ENCODE peak calls at places on chromosomes 2 and 18, in five cellular contexts. F is GM12878, K is HEK293T, X is HepG2, O is NT2/D1. C is an unnamed sample.

GRCh38 chr2:177172034-177172880 is 40.3 kb upstream of the HNRNPA3 start:
- DNase-seq in O (no peak), K (no peak), F (no peak), X (peak; percentile 73), C (no peak)

GRCh38 chr2:191441761-191442160 is 196.6 kb downstream of the MYO1B start:
- DNase-seq in X (no peak), K (no peak), F (no peak), O (no peak), C (no peak)

GRCh38 chr18:45662468-45662867 is 47.2 kb downstream of the SLC14A2 start:
- DNase-seq in K (no peak), O (no peak), X (no peak), F (no peak), C (no peak)

GRCh38 chr18:46156838-46157237 is 52.7 kb downstream of the HAUS1 start:
- DNase-seq in O (no peak), F (no peak), X (no peak), K (no peak), C (no peak)

GRCh38 chr2:189982087-189982486 is 80.4 kb downstream of the MSTN start:
- DNase-seq in F (no peak), O (no peak), X (no peak), K (no peak), C (no peak)

GRCh38 chr18:54267688-54268087 is 1.6 kb upstream of the POLI start:
- DNase-seq in X (no peak), K (no peak), O (no peak), F (no peak), C (no peak)

GRCh38 chr2:169285528-169285927 is 76.8 kb downstream of the LRP2 start:
- DNase-seq in X (no peak), F (no peak), O (no peak), K (no peak), C (no peak)

GRCh38 chr18:63439334-63439733 is 17.1 kb upstream of the VPS4B start:
- DNase-seq in X (peak; percentile 33), O (peak; percentile 70), F (no peak), K (peak; percentile 52), C (peak; percentile 61)

GRCh38 chr2:20962939-20963543 is 80.8 kb downstream of the APOB start:
- DNase-seq in O (peak; percentile 66), F (no peak), K (peak; percentile 64), X (peak; percentile 59), C (peak; percentile 27)

GRCh38 chr2:201257381-201257940 is 2.9 kb upstream of the CASP8 start:
- DNase-seq in K (no peak), X (no peak), O (no peak), F (no peak), C (peak; percentile 43)

GRCh38 chr2:36438454-36438977 is 82.9 kb downstream of the CRIM1 start:
- DNase-seq in F (no peak), O (no peak), X (no peak), K (no peak), C (no peak)

GRCh38 chr18:58796205-58796604 is 68.5 kb upstream of the ZNF532 start:
- DNase-seq in O (no peak), F (no peak), K (no peak), X (no peak), C (no peak)

GRCh38 chr18:54223568-54224241 is 764 bp downstream of the MBD2 start:
- DNase-seq in X (no peak), O (no peak), K (peak; percentile 9), F (no peak), C (peak; percentile 53)

GRCh38 chr2:237449193-237449797 is 35.3 kb upstream of the COL6A3 start:
- DNase-seq in F (no peak), O (no peak), X (no peak), K (no peak), C (no peak)

GRCh38 chr2:6667326-6667725 is 198.4 kb downstream of the CMPK2 start:
- DNase-seq in K (no peak), O (no peak), F (no peak), X (no peak), C (no peak)

GRCh38 chr2:186589733-186590537 is at the start of gene ITGAV:
- DNase-seq in O (peak; percentile 87), K (peak; percentile 83), F (peak; percentile 57), X (peak; percentile 93), C (peak; percentile 79)

GRCh38 chr2:38146917-38147307 is 71.0 kb upstream of the CYP1B1 start:
- DNase-seq in O (peak; percentile 75), F (peak; percentile 78), K (peak; percentile 33), X (peak; percentile 25), C (no peak)

GRCh38 chr2:231614559-231615057 is 21.9 kb downstream of the TEX44 start:
- DNase-seq in F (no peak), O (no peak), K (no peak), X (no peak), C (no peak)

GRCh38 chr2:85579266-85579935 is 2.0 kb downstream of the VAMP8 start:
- DNase-seq in O (no peak), X (no peak), K (no peak), F (no peak), C (no peak)
- TF ChIP-seq SUZ12 in O (no peak), X (no peak), K (no peak), F (no peak), C (no peak)

DNA sequence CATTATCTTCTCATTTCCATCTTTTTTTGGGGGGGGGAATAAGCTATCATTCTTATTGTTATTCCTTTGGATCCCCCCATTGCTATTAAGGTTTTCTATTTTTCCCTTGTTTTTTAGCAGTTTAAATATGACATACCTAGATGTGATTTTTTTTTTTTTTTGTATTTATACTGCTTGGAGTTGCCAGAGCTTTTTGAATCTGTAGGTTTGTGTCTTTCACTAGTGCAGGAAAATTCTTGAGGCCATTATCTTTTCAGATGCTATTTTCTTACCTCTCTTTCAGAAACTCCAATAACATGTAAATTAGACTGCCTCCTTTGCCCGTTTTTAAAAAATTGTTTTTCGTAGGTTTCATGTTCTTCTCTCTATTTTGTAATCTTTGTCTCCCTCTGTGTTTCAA is 88.6 kb downstream of the WDR7 start:
- DNase-seq in F (no peak), K (no peak), X (no peak), O (no peak), C (no peak)
- TF ChIP-seq SUZ12 in F (no peak), K (no peak), X (no peak), O (no peak), C (no peak)

GRCh38 chr18:48993586-48993985 is 42.8 kb upstream of the SMAD7 start:
- DNase-seq in X (no peak), O (no peak), F (no peak), K (no peak), C (no peak)

GRCh38 chr18:48992133-48992532 is 41.4 kb upstream of the SMAD7 start:
- DNase-seq in X (no peak), K (no peak), F (no peak), O (no peak), C (no peak)

GRCh38 chr18:48994044-48994651 is 43.4 kb upstream of the SMAD7 start:
- DNase-seq in O (no peak), F (no peak), X (peak; percentile 48), K (no peak), C (no peak)

GRCh38 chr18:48991299-48992055 is 40.7 kb upstream of the SMAD7 start:
- DNase-seq in X (no peak), K (no peak), O (no peak), F (no peak), C (no peak)

DNA sequence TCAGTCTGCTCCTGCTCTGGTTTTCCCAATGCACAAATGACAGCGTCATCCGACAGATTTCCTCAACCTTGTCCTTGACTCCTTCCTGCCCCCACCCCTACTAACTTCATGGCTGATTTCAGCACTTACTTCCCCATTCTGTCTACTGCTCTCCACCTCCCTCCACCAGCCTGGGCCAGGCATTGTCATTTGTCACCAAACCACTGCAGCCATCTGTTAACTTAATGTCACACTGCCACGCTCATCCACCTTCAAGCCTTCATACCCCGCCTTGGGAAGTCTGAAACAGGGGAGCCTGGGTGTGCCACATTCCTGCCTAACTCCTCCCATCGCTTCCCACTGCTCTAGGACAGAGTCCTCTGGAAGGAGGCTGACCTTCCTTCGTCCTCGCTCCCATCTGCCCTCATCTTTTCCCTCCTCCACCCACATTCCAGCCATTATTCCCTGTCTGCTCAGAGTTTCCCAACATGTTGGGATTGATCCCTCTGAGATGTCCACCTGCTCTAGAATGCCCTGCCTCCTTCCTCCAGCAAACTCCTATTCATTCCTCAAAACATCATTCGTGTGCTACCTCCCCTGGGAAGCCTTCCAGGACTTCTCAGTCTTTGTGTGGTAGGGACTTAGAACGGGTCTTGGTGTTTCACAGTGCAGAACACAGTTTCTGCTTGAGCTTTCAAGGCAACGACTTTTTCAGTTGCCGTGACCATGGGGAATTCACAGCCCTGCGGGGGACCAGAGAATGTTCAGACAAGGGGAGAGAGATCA is 42.2 kb upstream of the SMAD7 start:
- DNase-seq in K (no peak), F (peak; percentile 13), O (no peak), X (no peak), C (no peak)
- TF ChIP-seq SUZ12 in K (no peak), F (no peak), O (no peak), X (no peak), C (no peak)

GRCh38 chr2:86453838-86454237 is 12.7 kb downstream of the KDM3A start:
- DNase-seq in X (no peak), K (no peak), F (no peak), O (no peak), C (no peak)

GRCh38 chr2:86455181-86455580 is 14.0 kb downstream of the KDM3A start:
- DNase-seq in X (no peak), O (no peak), K (no peak), F (no peak), C (no peak)

DNA sequence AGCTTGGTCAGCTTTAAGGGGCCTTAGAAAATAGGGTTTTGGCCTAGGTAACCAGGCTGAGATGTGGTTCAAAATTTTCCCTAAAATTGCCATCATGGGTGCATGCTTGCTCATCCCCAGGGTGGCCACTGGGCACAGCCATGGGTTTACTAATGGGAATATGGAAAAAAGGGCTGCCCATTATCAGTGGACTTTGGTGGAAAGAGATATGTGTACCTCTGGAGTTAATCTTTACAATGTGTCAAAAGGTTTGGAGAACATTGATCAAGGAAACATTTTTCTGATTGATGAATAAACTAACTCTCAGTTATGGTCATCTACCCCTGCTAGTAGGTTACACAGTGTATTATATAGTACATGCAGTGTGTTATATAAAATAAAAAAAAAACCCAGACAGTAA is 13.1 kb downstream of the KDM3A start:
- DNase-seq in F (no peak), O (no peak), K (no peak), X (no peak), C (no peak)
- TF ChIP-seq SUZ12 in F (no peak), O (no peak), K (no peak), X (no peak), C (no peak)

DNA sequence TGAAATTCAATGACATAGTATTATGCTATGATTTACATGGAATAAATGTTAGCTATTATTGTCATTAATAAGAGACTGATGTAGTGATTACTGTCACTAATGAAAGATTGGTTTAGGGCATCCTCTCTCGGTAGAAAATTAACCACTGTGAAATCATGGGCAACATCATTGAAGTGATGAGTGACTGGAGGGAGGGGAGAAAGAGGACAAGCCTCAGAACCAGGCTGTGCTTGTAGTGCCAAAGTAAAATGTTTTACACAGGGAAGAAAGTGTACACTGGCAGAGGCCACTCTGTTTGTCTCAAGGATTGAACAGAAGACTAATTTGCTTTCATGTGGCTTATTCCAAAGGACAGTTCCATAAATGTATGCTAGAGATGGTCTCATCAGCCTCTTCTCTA is 456.2 kb upstream of the TCF4 start:
- DNase-seq in X (no peak), F (no peak), O (no peak), K (no peak), C (no peak)
- TF ChIP-seq SUZ12 in X (no peak), F (no peak), O (no peak), K (no peak), C (no peak)

C was measured in H1.